ENCODE peak calls at places on chromosomes 1 and 21, in seven cellular contexts. One of them, this sample, is unnamed.

GRCh38 chr1:209455133-209455532 is 128.4 kb upstream of the CAMK1G start:
- DNase-seq in stimulated activated CD4-positive, alpha-beta T cell treated with anti-CD3 and anti-CD28 coated beads, Interleukin-4, amount 100 ng/mL, for 4 hours: no peak
- DNase-seq in HCT116: no peak
- DNase-seq in uterus: no peak
- DNase-seq in activated T-helper 1 cell treated with anti-CD3 and anti-CD28 coated beads, Interleukin-2, amount 50 U/mL, for 16 hours: no peak
- DNase-seq in cardiac muscle cell: no peak
- DNase-seq in fibroblast of the aortic adventitia: no peak
- DNase-seq in this sample: no peak

GRCh38 chr1:99965646-99966375 is 4.0 kb upstream of the SLC35A3 start:
- DNase-seq in HCT116: no peak
- DNase-seq in fibroblast of the aortic adventitia: no peak
- DNase-seq in activated T-helper 1 cell treated with anti-CD3 and anti-CD28 coated beads, Interleukin-2, amount 50 U/mL, for 16 hours: no peak
- DNase-seq in uterus: no peak
- DNase-seq in stimulated activated CD4-positive, alpha-beta T cell treated with anti-CD3 and anti-CD28 coated beads, Interleukin-4, amount 100 ng/mL, for 4 hours: no peak
- DNase-seq in cardiac muscle cell: no peak
- DNase-seq in this sample: no peak

GRCh38 chr21:38355353-38355752 is 98.6 kb downstream of the KCNJ15 start:
- DNase-seq in activated T-helper 1 cell treated with anti-CD3 and anti-CD28 coated beads, Interleukin-2, amount 50 U/mL, for 16 hours: no peak
- DNase-seq in cardiac muscle cell: no peak
- DNase-seq in fibroblast of the aortic adventitia: no peak
- DNase-seq in stimulated activated CD4-positive, alpha-beta T cell treated with anti-CD3 and anti-CD28 coated beads, Interleukin-4, amount 100 ng/mL, for 4 hours: no peak
- DNase-seq in HCT116: no peak
- DNase-seq in uterus: no peak
- DNase-seq in this sample: no peak

GRCh38 chr1:38246955-38247952 is 200.7 kb upstream of the POU3F1 start:
- DNase-seq in HCT116: no peak
- DNase-seq in uterus: peak
- DNase-seq in activated T-helper 1 cell treated with anti-CD3 and anti-CD28 coated beads, Interleukin-2, amount 50 U/mL, for 16 hours: no peak
- DNase-seq in cardiac muscle cell: no peak
- DNase-seq in stimulated activated CD4-positive, alpha-beta T cell treated with anti-CD3 and anti-CD28 coated beads, Interleukin-4, amount 100 ng/mL, for 4 hours: no peak
- DNase-seq in fibroblast of the aortic adventitia: no peak
- DNase-seq in this sample: no peak

GRCh38 chr1:209547626-209548025 is 35.9 kb upstream of the CAMK1G start:
- DNase-seq in uterus: no peak
- DNase-seq in fibroblast of the aortic adventitia: no peak
- DNase-seq in HCT116: no peak
- DNase-seq in cardiac muscle cell: no peak
- DNase-seq in activated T-helper 1 cell treated with anti-CD3 and anti-CD28 coated beads, Interleukin-2, amount 50 U/mL, for 16 hours: no peak
- DNase-seq in stimulated activated CD4-positive, alpha-beta T cell treated with anti-CD3 and anti-CD28 coated beads, Interleukin-4, amount 100 ng/mL, for 4 hours: no peak
- DNase-seq in this sample: no peak

GRCh38 chr1:248372394-248372793 is 3.2 kb upstream of the OR2T6 start:
- DNase-seq in HCT116: no peak
- DNase-seq in fibroblast of the aortic adventitia: no peak
- DNase-seq in uterus: no peak
- DNase-seq in stimulated activated CD4-positive, alpha-beta T cell treated with anti-CD3 and anti-CD28 coated beads, Interleukin-4, amount 100 ng/mL, for 4 hours: no peak
- DNase-seq in cardiac muscle cell: no peak
- DNase-seq in activated T-helper 1 cell treated with anti-CD3 and anti-CD28 coated beads, Interleukin-2, amount 50 U/mL, for 16 hours: no peak
- DNase-seq in this sample: no peak

GRCh38 chr1:66439028-66439427 is 94.9 kb upstream of the SGIP1 start:
- DNase-seq in HCT116: no peak
- DNase-seq in stimulated activated CD4-positive, alpha-beta T cell treated with anti-CD3 and anti-CD28 coated beads, Interleukin-4, amount 100 ng/mL, for 4 hours: no peak
- DNase-seq in activated T-helper 1 cell treated with anti-CD3 and anti-CD28 coated beads, Interleukin-2, amount 50 U/mL, for 16 hours: no peak
- DNase-seq in uterus: no peak
- DNase-seq in fibroblast of the aortic adventitia: peak
- DNase-seq in cardiac muscle cell: no peak
- DNase-seq in this sample: peak

GRCh38 chr1:118826669-118827068 is 161.5 kb downstream of the TBX15 start:
- DNase-seq in fibroblast of the aortic adventitia: no peak
- DNase-seq in activated T-helper 1 cell treated with anti-CD3 and anti-CD28 coated beads, Interleukin-2, amount 50 U/mL, for 16 hours: no peak
- DNase-seq in stimulated activated CD4-positive, alpha-beta T cell treated with anti-CD3 and anti-CD28 coated beads, Interleukin-4, amount 100 ng/mL, for 4 hours: no peak
- DNase-seq in cardiac muscle cell: no peak
- DNase-seq in HCT116: no peak
- DNase-seq in uterus: no peak
- DNase-seq in this sample: no peak

GRCh38 chr1:155012760-155013602 is 10.4 kb downstream of the ZBTB7B start:
- DNase-seq in stimulated activated CD4-positive, alpha-beta T cell treated with anti-CD3 and anti-CD28 coated beads, Interleukin-4, amount 100 ng/mL, for 4 hours: no peak
- DNase-seq in cardiac muscle cell: no peak
- DNase-seq in fibroblast of the aortic adventitia: no peak
- DNase-seq in HCT116: no peak
- DNase-seq in uterus: no peak
- DNase-seq in activated T-helper 1 cell treated with anti-CD3 and anti-CD28 coated beads, Interleukin-2, amount 50 U/mL, for 16 hours: no peak
- DNase-seq in this sample: no peak

GRCh38 chr21:42219606-42220137 is 732 bp downstream of the ABCG1 start:
- DNase-seq in fibroblast of the aortic adventitia: no peak
- DNase-seq in HCT116: no peak
- DNase-seq in uterus: no peak
- DNase-seq in cardiac muscle cell: peak
- DNase-seq in stimulated activated CD4-positive, alpha-beta T cell treated with anti-CD3 and anti-CD28 coated beads, Interleukin-4, amount 100 ng/mL, for 4 hours: no peak
- DNase-seq in activated T-helper 1 cell treated with anti-CD3 and anti-CD28 coated beads, Interleukin-2, amount 50 U/mL, for 16 hours: no peak
- DNase-seq in this sample: no peak

GRCh38 chr1:226223786-226224244 is 351 bp downstream of the MIXL1 start:
- DNase-seq in HCT116: no peak
- DNase-seq in fibroblast of the aortic adventitia: no peak
- DNase-seq in uterus: no peak
- DNase-seq in stimulated activated CD4-positive, alpha-beta T cell treated with anti-CD3 and anti-CD28 coated beads, Interleukin-4, amount 100 ng/mL, for 4 hours: no peak
- DNase-seq in cardiac muscle cell: peak
- DNase-seq in activated T-helper 1 cell treated with anti-CD3 and anti-CD28 coated beads, Interleukin-2, amount 50 U/mL, for 16 hours: no peak
- DNase-seq in this sample: no peak

GRCh38 chr1:222012816-222013215 is 270.9 kb upstream of the DUSP10 start:
- DNase-seq in cardiac muscle cell: no peak
- DNase-seq in uterus: no peak
- DNase-seq in fibroblast of the aortic adventitia: no peak
- DNase-seq in HCT116: no peak
- DNase-seq in stimulated activated CD4-positive, alpha-beta T cell treated with anti-CD3 and anti-CD28 coated beads, Interleukin-4, amount 100 ng/mL, for 4 hours: no peak
- DNase-seq in activated T-helper 1 cell treated with anti-CD3 and anti-CD28 coated beads, Interleukin-2, amount 50 U/mL, for 16 hours: no peak
- DNase-seq in this sample: no peak

GRCh38 chr1:25710583-25711347 is 89.2 kb upstream of the SELENON start:
- DNase-seq in stimulated activated CD4-positive, alpha-beta T cell treated with anti-CD3 and anti-CD28 coated beads, Interleukin-4, amount 100 ng/mL, for 4 hours: no peak
- DNase-seq in fibroblast of the aortic adventitia: no peak
- DNase-seq in cardiac muscle cell: no peak
- DNase-seq in activated T-helper 1 cell treated with anti-CD3 and anti-CD28 coated beads, Interleukin-2, amount 50 U/mL, for 16 hours: no peak
- DNase-seq in uterus: no peak
- DNase-seq in HCT116: no peak
- DNase-seq in this sample: peak

GRCh38 chr1:182725264-182725965 is 41.0 kb upstream of the RGS8 start:
- DNase-seq in activated T-helper 1 cell treated with anti-CD3 and anti-CD28 coated beads, Interleukin-2, amount 50 U/mL, for 16 hours: no peak
- DNase-seq in fibroblast of the aortic adventitia: no peak
- DNase-seq in stimulated activated CD4-positive, alpha-beta T cell treated with anti-CD3 and anti-CD28 coated beads, Interleukin-4, amount 100 ng/mL, for 4 hours: no peak
- DNase-seq in cardiac muscle cell: no peak
- DNase-seq in HCT116: no peak
- DNase-seq in uterus: no peak
- DNase-seq in this sample: no peak

GRCh38 chr1:235203428-235203827 is 42.4 kb upstream of the RBM34 start:
- DNase-seq in fibroblast of the aortic adventitia: no peak
- DNase-seq in stimulated activated CD4-positive, alpha-beta T cell treated with anti-CD3 and anti-CD28 coated beads, Interleukin-4, amount 100 ng/mL, for 4 hours: no peak
- DNase-seq in activated T-helper 1 cell treated with anti-CD3 and anti-CD28 coated beads, Interleukin-2, amount 50 U/mL, for 16 hours: no peak
- DNase-seq in cardiac muscle cell: no peak
- DNase-seq in HCT116: no peak
- DNase-seq in uterus: no peak
- DNase-seq in this sample: no peak

GRCh38 chr1:16907870-16908758 is 12.3 kb downstream of the RNU1-2 start:
- DNase-seq in activated T-helper 1 cell treated with anti-CD3 and anti-CD28 coated beads, Interleukin-2, amount 50 U/mL, for 16 hours: no peak
- DNase-seq in uterus: no peak
- DNase-seq in cardiac muscle cell: no peak
- DNase-seq in fibroblast of the aortic adventitia: no peak
- DNase-seq in HCT116: no peak
- DNase-seq in stimulated activated CD4-positive, alpha-beta T cell treated with anti-CD3 and anti-CD28 coated beads, Interleukin-4, amount 100 ng/mL, for 4 hours: no peak
- DNase-seq in this sample: no peak

GRCh38 chr21:31731112-31731801 is 661 bp downstream of the SCAF4 start:
- DNase-seq in HCT116: no peak
- DNase-seq in stimulated activated CD4-positive, alpha-beta T cell treated with anti-CD3 and anti-CD28 coated beads, Interleukin-4, amount 100 ng/mL, for 4 hours: peak
- DNase-seq in activated T-helper 1 cell treated with anti-CD3 and anti-CD28 coated beads, Interleukin-2, amount 50 U/mL, for 16 hours: peak
- DNase-seq in fibroblast of the aortic adventitia: no peak
- DNase-seq in cardiac muscle cell: peak
- DNase-seq in uterus: peak
- DNase-seq in this sample: peak

GRCh38 chr1:19342077-19342775 is 30.1 kb downstream of the SLC66A1 start:
- DNase-seq in stimulated activated CD4-positive, alpha-beta T cell treated with anti-CD3 and anti-CD28 coated beads, Interleukin-4, amount 100 ng/mL, for 4 hours: no peak
- DNase-seq in activated T-helper 1 cell treated with anti-CD3 and anti-CD28 coated beads, Interleukin-2, amount 50 U/mL, for 16 hours: no peak
- DNase-seq in cardiac muscle cell: no peak
- DNase-seq in HCT116: no peak
- DNase-seq in fibroblast of the aortic adventitia: peak
- DNase-seq in uterus: no peak
- DNase-seq in this sample: peak

This sample was measured in fibroblast of gingiva.